ENCODE peak calls at places on chromosomes 16 and 17, in four cellular contexts. One of them, this sample, is unnamed.

GRCh38 chr16:14354561-14355351 is 275.3 kb downstream of the PARN start:
- DNase-seq in NCI-H1092: no peak
- DNase-seq in fibroblast of lung: no peak
- DNase-seq in ascending aorta: no peak
- DNase-seq in this sample: peak

GRCh38 chr16:67641779-67642708 is 2.9 kb upstream of the CARMIL2 start:
- DNase-seq in NCI-H1092: peak
- DNase-seq in fibroblast of lung: peak
- DNase-seq in ascending aorta: peak
- DNase-seq in this sample: no peak

GRCh38 chr17:49106366-49107210 is 26.0 kb upstream of the B4GALNT2 start:
- DNase-seq in NCI-H1092: no peak
- DNase-seq in fibroblast of lung: peak
- DNase-seq in ascending aorta: no peak
- DNase-seq in this sample: no peak

GRCh38 chr17:28225271-28225670 is 93.7 kb upstream of the TMEM97 start:
- DNase-seq in NCI-H1092: no peak
- DNase-seq in fibroblast of lung: no peak
- DNase-seq in ascending aorta: no peak
- DNase-seq in this sample: no peak

GRCh38 chr17:68514809-68515208 is 2.6 kb downstream of the PRKAR1A start:
- DNase-seq in NCI-H1092: no peak
- DNase-seq in fibroblast of lung: peak
- DNase-seq in ascending aorta: no peak
- DNase-seq in this sample: no peak

GRCh38 chr16:59635674-59636073 is 901.6 kb upstream of the GOT2 start:
- DNase-seq in NCI-H1092: no peak
- DNase-seq in fibroblast of lung: peak
- DNase-seq in ascending aorta: no peak
- DNase-seq in this sample: no peak

GRCh38 chr16:1042776-1043349 is 29.7 kb upstream of the SSTR5 start:
- DNase-seq in NCI-H1092: no peak
- DNase-seq in fibroblast of lung: no peak
- DNase-seq in ascending aorta: no peak
- DNase-seq in this sample: no peak

GRCh38 chr17:52032454-52032853 is 126.1 kb downstream of the CA10 start:
- DNase-seq in NCI-H1092: no peak
- DNase-seq in fibroblast of lung: no peak
- DNase-seq in ascending aorta: no peak
- DNase-seq in this sample: no peak

GRCh38 chr17:44979426-44980273 is 11.5 kb upstream of the C1QL1 start:
- DNase-seq in NCI-H1092: no peak
- DNase-seq in fibroblast of lung: no peak
- DNase-seq in ascending aorta: no peak
- DNase-seq in this sample: no peak

This sample was measured in activated CD4-positive, alpha-beta memory T cell treated with anti-CD3 and anti-CD28 coated beads, Interleukin-2, amount 10 ng/mL, durations not matched to agents 7 days and 5 days.